ENCODE peak calls at places on chromosomes 12 and 14, in four cellular contexts. One of them, this sample, is unnamed.

GRCh38 chr12:48881652-48882324 is 16.1 kb upstream of the RND1 start:
- DNase-seq in GM23248: peak; percentile 30
- DNase-seq in PC-3: no peak
- DNase-seq in GM03348: no peak
- DNase-seq in this sample: no peak

GRCh38 chr12:90253674-90254181 is 545.1 kb upstream of the ATP2B1 start:
- DNase-seq in GM03348: peak; percentile 64
- DNase-seq in PC-3: peak; percentile 98
- DNase-seq in GM23248: peak; percentile 91
- DNase-seq in this sample: no peak

GRCh38 chr12:51521554-51522276 is 69.3 kb upstream of the SCN8A start:
- DNase-seq in GM23248: no peak
- DNase-seq in PC-3: peak; percentile 31
- DNase-seq in GM03348: no peak
- DNase-seq in this sample: no peak

GRCh38 chr12:91896725-91897515 is 248.7 kb downstream of the BTG1 start:
- DNase-seq in GM03348: peak; percentile 12
- DNase-seq in GM23248: peak; percentile 9
- DNase-seq in PC-3: no peak
- DNase-seq in this sample: no peak

GRCh38 chr12:24078318-24078765 is 128.9 kb upstream of the SOX5 start:
- DNase-seq in GM23248: no peak
- DNase-seq in GM03348: no peak
- DNase-seq in PC-3: no peak
- DNase-seq in this sample: no peak

GRCh38 chr12:110782068-110782467 is 39.4 kb upstream of the PPP1CC start:
- DNase-seq in GM23248: no peak
- DNase-seq in PC-3: no peak
- DNase-seq in GM03348: no peak
- DNase-seq in this sample: no peak

GRCh38 chr14:29654910-29655590 is 272.6 kb downstream of the PRKD1 start:
- DNase-seq in GM23248: peak; percentile 53
- DNase-seq in PC-3: no peak
- DNase-seq in GM03348: peak; percentile 13
- DNase-seq in this sample: no peak

GRCh38 chr12:53221203-53222076 is 10.6 kb downstream of the RARG start:
- DNase-seq in GM03348: peak; percentile 90
- DNase-seq in PC-3: peak; percentile 74
- DNase-seq in GM23248: peak; percentile 88
- DNase-seq in this sample: peak; percentile 82

GRCh38 chr12:91744613-91745012 is 401.0 kb downstream of the BTG1 start:
- DNase-seq in GM03348: no peak
- DNase-seq in GM23248: no peak
- DNase-seq in PC-3: no peak
- DNase-seq in this sample: no peak

GRCh38 chr14:52948836-52949235 is 2.0 kb downstream of the FERMT2 start:
- DNase-seq in GM03348: no peak
- DNase-seq in PC-3: peak; percentile 18
- DNase-seq in GM23248: no peak
- DNase-seq in this sample: no peak

GRCh38 chr14:43525647-43526046 is 981.4 kb downstream of the FSCB start:
- DNase-seq in PC-3: no peak
- DNase-seq in GM03348: no peak
- DNase-seq in GM23248: no peak
- DNase-seq in this sample: no peak

GRCh38 chr12:109735825-109736551 is 22.4 kb downstream of the FAM222A start:
- DNase-seq in GM03348: no peak
- DNase-seq in PC-3: no peak
- DNase-seq in GM23248: no peak
- DNase-seq in this sample: no peak

GRCh38 chr12:50557421-50557820 is 52.6 kb downstream of the DIP2B start:
- DNase-seq in GM23248: peak; percentile 29
- DNase-seq in GM03348: peak; percentile 19
- DNase-seq in PC-3: no peak
- DNase-seq in this sample: no peak

GRCh38 chr14:81122326-81122725 is 98.4 kb downstream of the GTF2A1 start:
- DNase-seq in GM03348: no peak
- DNase-seq in PC-3: no peak
- DNase-seq in GM23248: no peak
- DNase-seq in this sample: no peak

GRCh38 chr14:49594347-49595089 is 4.2 kb upstream of the LRR1 start:
- DNase-seq in PC-3: peak; percentile 32
- DNase-seq in GM03348: peak; percentile 16
- DNase-seq in GM23248: peak; percentile 27
- DNase-seq in this sample: no peak

GRCh38 chr12:120263725-120264040 is 1.8 kb downstream of the PXN start:
- DNase-seq in PC-3: no peak
- DNase-seq in GM23248: peak; percentile 60
- DNase-seq in GM03348: no peak
- DNase-seq in this sample: no peak

GRCh38 chr14:81199084-81199483 is 21.7 kb downstream of the GTF2A1 start:
- DNase-seq in GM03348: no peak
- DNase-seq in PC-3: no peak
- DNase-seq in GM23248: no peak
- DNase-seq in this sample: no peak

GRCh38 chr14:100394886-100395672 is 71.9 kb downstream of the SLC25A47 start:
- DNase-seq in GM03348: no peak
- DNase-seq in GM23248: no peak
- DNase-seq in PC-3: no peak
- DNase-seq in this sample: no peak

GRCh38 chr12:28294300-28294699 is 104.0 kb downstream of the CCDC91 start:
- DNase-seq in PC-3: no peak
- DNase-seq in GM03348: no peak
- DNase-seq in GM23248: no peak
- DNase-seq in this sample: no peak

GRCh38 chr14:94633116-94633515 is 20.9 kb downstream of the SERPINA3 start:
- DNase-seq in GM03348: no peak
- DNase-seq in PC-3: no peak
- DNase-seq in GM23248: no peak
- DNase-seq in this sample: no peak

GRCh38 chr12:388547-389137 is 478 bp downstream of the KDM5A start:
- DNase-seq in GM23248: peak; percentile 64
- DNase-seq in GM03348: peak; percentile 8
- DNase-seq in PC-3: peak; percentile 15
- DNase-seq in this sample: no peak

GRCh38 chr12:31590730-31591307 is at the start of gene DENND5B:
- DNase-seq in PC-3: peak; percentile 42
- DNase-seq in GM23248: peak; percentile 87
- DNase-seq in GM03348: peak; percentile 93
- DNase-seq in this sample: peak; percentile 90

GRCh38 chr12:22447223-22447622 is 97.1 kb downstream of the C2CD5 start:
- DNase-seq in PC-3: no peak
- DNase-seq in GM03348: no peak
- DNase-seq in GM23248: no peak
- DNase-seq in this sample: no peak